ENCODE peak calls at places on chromosome 20, in nine cellular contexts. One of them, this sample, is unnamed.

GRCh38 chr20:3612795-3613560 is 50.2 kb downstream of the GFRA4 start:
- DNase-seq in tibial artery: no peak
- DNase-seq in NCI-H1092 treated with DMSO at 0.1 percent for 48 hours: no peak
- DNase-seq in fibroblast of gingiva: peak
- DNase-seq in putamen: no peak
- DNase-seq in WERI-Rb-1: no peak
- DNase-seq in activated CD4-positive, alpha-beta T cell treated with anti-CD3 and anti-CD28 coated beads for 48 hours: no peak
- DNase-seq in left ventricle myocardium superior: no peak
- DNase-seq in A549: no peak
- DNase-seq in this sample: no peak

GRCh38 chr20:62949887-62950286 is 2.6 kb upstream of the SLC17A9 start:
- DNase-seq in tibial artery: no peak
- DNase-seq in NCI-H1092 treated with DMSO at 0.1 percent for 48 hours: no peak
- DNase-seq in fibroblast of gingiva: no peak
- DNase-seq in putamen: no peak
- DNase-seq in WERI-Rb-1: no peak
- DNase-seq in activated CD4-positive, alpha-beta T cell treated with anti-CD3 and anti-CD28 coated beads for 48 hours: no peak
- DNase-seq in left ventricle myocardium superior: no peak
- DNase-seq in A549: no peak
- DNase-seq in this sample: no peak

GRCh38 chr20:9889270-9889981 is 50.5 kb upstream of the PAK5 start:
- DNase-seq in tibial artery: no peak
- DNase-seq in NCI-H1092 treated with DMSO at 0.1 percent for 48 hours: no peak
- DNase-seq in fibroblast of gingiva: no peak
- DNase-seq in putamen: no peak
- DNase-seq in WERI-Rb-1: no peak
- DNase-seq in activated CD4-positive, alpha-beta T cell treated with anti-CD3 and anti-CD28 coated beads for 48 hours: no peak
- DNase-seq in left ventricle myocardium superior: no peak
- DNase-seq in A549: no peak
- DNase-seq in this sample: no peak

GRCh38 chr20:10603378-10603777 is 70.4 kb downstream of the JAG1 start:
- DNase-seq in tibial artery: no peak
- DNase-seq in NCI-H1092 treated with DMSO at 0.1 percent for 48 hours: no peak
- DNase-seq in fibroblast of gingiva: no peak
- DNase-seq in putamen: no peak
- DNase-seq in WERI-Rb-1: no peak
- DNase-seq in activated CD4-positive, alpha-beta T cell treated with anti-CD3 and anti-CD28 coated beads for 48 hours: peak
- DNase-seq in left ventricle myocardium superior: no peak
- DNase-seq in A549: no peak
- DNase-seq in this sample: no peak

GRCh38 chr20:63027425-63028389 is 20.9 kb upstream of the BHLHE23 start:
- DNase-seq in tibial artery: no peak
- DNase-seq in NCI-H1092 treated with DMSO at 0.1 percent for 48 hours: peak
- DNase-seq in fibroblast of gingiva: no peak
- DNase-seq in putamen: peak
- DNase-seq in WERI-Rb-1: no peak
- DNase-seq in activated CD4-positive, alpha-beta T cell treated with anti-CD3 and anti-CD28 coated beads for 48 hours: peak
- DNase-seq in left ventricle myocardium superior: peak
- DNase-seq in A549: peak
- DNase-seq in this sample: no peak

GRCh38 chr20:9021699-9022098 is 47.2 kb upstream of the PLCB4 start:
- DNase-seq in tibial artery: no peak
- DNase-seq in NCI-H1092 treated with DMSO at 0.1 percent for 48 hours: no peak
- DNase-seq in fibroblast of gingiva: no peak
- DNase-seq in putamen: no peak
- DNase-seq in WERI-Rb-1: no peak
- DNase-seq in activated CD4-positive, alpha-beta T cell treated with anti-CD3 and anti-CD28 coated beads for 48 hours: no peak
- DNase-seq in left ventricle myocardium superior: no peak
- DNase-seq in A549: no peak
- DNase-seq in this sample: no peak

GRCh38 chr20:1875762-1876161 is 19.4 kb upstream of the SIRPA start:
- DNase-seq in tibial artery: no peak
- DNase-seq in NCI-H1092 treated with DMSO at 0.1 percent for 48 hours: no peak
- DNase-seq in fibroblast of gingiva: no peak
- DNase-seq in putamen: no peak
- DNase-seq in WERI-Rb-1: no peak
- DNase-seq in activated CD4-positive, alpha-beta T cell treated with anti-CD3 and anti-CD28 coated beads for 48 hours: no peak
- DNase-seq in left ventricle myocardium superior: no peak
- DNase-seq in A549: no peak
- DNase-seq in this sample: no peak

GRCh38 chr20:2545594-2545993 is 9.2 kb downstream of the TMC2 start:
- DNase-seq in tibial artery: no peak
- DNase-seq in NCI-H1092 treated with DMSO at 0.1 percent for 48 hours: no peak
- DNase-seq in fibroblast of gingiva: no peak
- DNase-seq in putamen: no peak
- DNase-seq in WERI-Rb-1: no peak
- DNase-seq in activated CD4-positive, alpha-beta T cell treated with anti-CD3 and anti-CD28 coated beads for 48 hours: no peak
- DNase-seq in left ventricle myocardium superior: no peak
- DNase-seq in A549: no peak
- DNase-seq in this sample: no peak

This sample was measured in SHP77 treated with DMSO at 0.1 percent for 48 hours.